ENCODE peak calls at places on chromosomes 7 and 10, in four cellular contexts. N is NCI-H1092; S is activated CD4-positive, alpha-beta T cell treated with anti-CD3 and anti-CD28 coated beads, Interleukin-2, amount 50 U/mL, for 48 hours; Y is H7. B is an unnamed sample.

GRCh38 chr7:26439502-26440252 is 148.0 kb downstream of the SNX10 start:
- DNase-seq in N (peak), S (no peak), Y (no peak), B (no peak)

GRCh38 chr10:43128331-43128730 is 9.9 kb upstream of the CSGALNACT2 start:
- DNase-seq in N (no peak), S (no peak), Y (no peak), B (no peak)

GRCh38 chr7:110170762-110171161 is 920.2 kb upstream of the LRRN3 start:
- DNase-seq in N (no peak), S (no peak), Y (no peak), B (no peak)

GRCh38 chr10:131033166-131034085 is 278.1 kb downstream of the TCERG1L start:
- DNase-seq in N (no peak), S (no peak), Y (peak), B (no peak)

GRCh38 chr10:84935772-84936171 is 607.4 kb downstream of the CCSER2 start:
- DNase-seq in N (no peak), S (no peak), Y (no peak), B (no peak)

GRCh38 chr7:144391823-144392255 is 11.7 kb downstream of the NOBOX start:
- DNase-seq in N (peak), S (no peak), Y (peak), B (peak)

GRCh38 chr7:38978474-38978873 is 765 bp downstream of the POU6F2 start:
- DNase-seq in N (no peak), S (no peak), Y (no peak), B (no peak)

GRCh38 chr10:74460812-74461211 is 309.8 kb downstream of the ADK start:
- DNase-seq in N (no peak), S (no peak), Y (no peak), B (no peak)

GRCh38 chr10:118835682-118836326 is 81.0 kb upstream of the CACUL1 start:
- DNase-seq in N (peak), S (no peak), Y (no peak), B (peak)

GRCh38 chr10:104328916-104329710 is 9.2 kb downstream of the ITPRIP start:
- DNase-seq in N (no peak), S (peak), Y (peak), B (peak)

GRCh38 chr7:30459591-30460245 is 18.9 kb downstream of the NOD1 start:
- DNase-seq in N (no peak), S (no peak), Y (no peak), B (peak)

GRCh38 chr10:124223001-124223710 is 129.8 kb upstream of the CHST15 start:
- DNase-seq in N (no peak), S (no peak), Y (no peak), B (no peak)

GRCh38 chr7:149773446-149774236 is at the start of gene ZNF467:
- DNase-seq in N (no peak), S (peak), Y (peak), B (no peak)

GRCh38 chr10:48525956-48526355 is 78.9 kb downstream of the ARHGAP22 start:
- DNase-seq in N (no peak), S (no peak), Y (no peak), B (no peak)

GRCh38 chr7:47968852-47969774 is 10.3 kb downstream of the HUS1 start:
- DNase-seq in N (peak), S (peak), Y (peak), B (peak)

GRCh38 chr10:34638405-34639054 is 176.6 kb downstream of the PARD3 start:
- DNase-seq in N (peak), S (peak), Y (peak), B (peak)

GRCh38 chr10:77463967-77464745 is 173.5 kb downstream of the KCNMA1 start:
- DNase-seq in N (no peak), S (no peak), Y (no peak), B (no peak)

GRCh38 chr10:126088144-126088543 is 191.8 kb downstream of the FANK1 start:
- DNase-seq in N (peak), S (no peak), Y (peak), B (no peak)

GRCh38 chr10:5292196-5292735 is 72.5 kb upstream of the UCN3 start:
- DNase-seq in N (no peak), S (no peak), Y (no peak), B (no peak)

GRCh38 chr10:811379-811778 is 120.1 kb downstream of the LARP4B start:
- DNase-seq in N (no peak), S (no peak), Y (no peak), B (no peak)

GRCh38 chr7:7077945-7078344 is 104.4 kb upstream of the C1GALT1 start:
- DNase-seq in N (no peak), S (no peak), Y (no peak), B (no peak)